ENCODE peak calls at places on chromosomes 5 and 9, in eight cellular contexts. F, X, S, D, O, T, E and J are unnamed samples.

GRCh38 chr5:114473541-114473940 is 111.7 kb downstream of the KCNN2 start:
- DNase-seq in F (no peak), X (no peak), S (no peak), D (no peak), O (no peak), T (no peak), E (peak; percentile 42), J (no peak)

GRCh38 chr5:5483880-5484595 is 61.6 kb downstream of the ICE1 start:
- DNase-seq in F (peak; percentile 74), X (no peak), S (no peak), D (no peak), O (no peak), T (peak; percentile 51), E (no peak), J (peak; percentile 28)

GRCh38 chr5:104840284-104840683 is 1277.7 kb upstream of the NUDT12 start:
- DNase-seq in F (no peak), X (no peak), S (no peak), D (no peak), O (no peak), T (no peak), E (no peak), J (no peak)

GRCh38 chr9:88202321-88202720 is 64.0 kb upstream of the SPATA31C2 start:
- DNase-seq in F (no peak), X (no peak), S (no peak), D (no peak), O (no peak), T (no peak), E (no peak), J (no peak)

GRCh38 chr9:127980056-127980705 is 608 bp downstream of the EEIG1 start:
- DNase-seq in F (no peak), X (no peak), S (no peak), D (no peak), O (peak; percentile 56), T (peak; percentile 54), E (peak; percentile 72), J (peak; percentile 41)

GRCh38 chr5:94545870-94546625 is 72.4 kb downstream of the KIAA0825 start:
- DNase-seq in F (no peak), X (no peak), S (no peak), D (no peak), O (no peak), T (no peak), E (no peak), J (no peak)

GRCh38 chr9:81499021-81499454 is 190.3 kb downstream of the TLE1 start:
- DNase-seq in F (peak; percentile 78), X (no peak), S (no peak), D (peak; percentile 71), O (no peak), T (peak; percentile 2), E (no peak), J (peak; percentile 77)

GRCh38 chr5:15533124-15533893 is 33.3 kb downstream of the FBXL7 start:
- DNase-seq in F (peak; percentile 72), X (no peak), S (no peak), D (peak; percentile 39), O (no peak), T (no peak), E (no peak), J (no peak)

GRCh38 chr5:55934117-55934613 is 60.6 kb downstream of the IL6ST start:
- DNase-seq in F (peak; percentile 13), X (no peak), S (no peak), D (no peak), O (no peak), T (peak; percentile 74), E (no peak), J (peak; percentile 12)

GRCh38 chr5:17304282-17304681 is 86.9 kb downstream of the BASP1 start:
- DNase-seq in F (peak; percentile 72), X (no peak), S (no peak), D (no peak), O (no peak), T (no peak), E (no peak), J (peak; percentile 42)

GRCh38 chr9:122374885-122375420 is 4.1 kb downstream of the PTGS1 start:
- DNase-seq in F (peak; percentile 66), X (no peak), S (peak; percentile 81), D (no peak), O (no peak), T (peak; percentile 50), E (peak; percentile 79), J (no peak)

GRCh38 chr5:159301351-159301911 is 28.9 kb downstream of the IL12B start:
- DNase-seq in F (peak; percentile 43), X (no peak), S (no peak), D (no peak), O (no peak), T (no peak), E (no peak), J (no peak)

GRCh38 chr5:171336486-171337206 is 27.6 kb downstream of the TLX3 start:
- DNase-seq in F (peak; percentile 76), X (no peak), S (peak; percentile 55), D (peak; percentile 21), O (peak; percentile 50), T (peak; percentile 68), E (no peak), J (peak; percentile 68)
- TF ChIP-seq CTCF in F (peak; percentile 82), X (peak; percentile 24), S (peak; percentile 83), D (peak; percentile 92), O (no peak), T (peak; percentile 79), E (peak; percentile 33), J (peak; percentile 97)

GRCh38 chr9:98806394-98807069 is 938 bp upstream of the GALNT12 start:
- DNase-seq in F (peak; percentile 32), X (no peak), S (no peak), D (no peak), O (no peak), T (peak; percentile 24), E (no peak), J (no peak)
- TF ChIP-seq CTCF in F (peak; percentile 5), X (no peak), S (peak; percentile 59), D (peak; percentile 14), O (no peak), T (peak; percentile 43), E (peak; percentile 26), J (no peak)

GRCh38 chr5:172910828-172911627 is 48.2 kb upstream of the RPL26L1 start:
- DNase-seq in F (peak; percentile 99), X (no peak), S (no peak), D (no peak), O (no peak), T (no peak), E (peak; percentile 50), J (peak; percentile 99)
- TF ChIP-seq CTCF in F (peak; percentile 50), X (peak; percentile 46), S (peak; percentile 66), D (peak; percentile 43), O (no peak), T (peak; percentile 18), E (peak; percentile 11), J (peak; percentile 50)

GRCh38 chr5:127373858-127374491 is 83.4 kb downstream of the MEGF10 start:
- DNase-seq in F (no peak), X (no peak), S (no peak), D (no peak), O (no peak), T (no peak), E (no peak), J (no peak)
- TF ChIP-seq CTCF in F (peak; percentile 24), X (no peak), S (peak; percentile 18), D (peak; percentile 21), O (peak; percentile 71), T (no peak), E (peak; percentile 20), J (peak; percentile 34)